ENCODE peak calls at places on chromosomes 13 and 19, in nine cellular contexts. N is activated CD4-positive, alpha-beta memory T cell treated with anti-CD3 and anti-CD28 coated beads, Interleukin-2, amount 10 ng/mL, durations not matched to agents 7 days and 5 days; Z is activated effector memory CD4-positive, alpha-beta T cell treated with anti-CD3 and anti-CD28 coated beads, Interleukin-2, amount 50 U/mL, for 16 hours; H is activated T-cell treated with anti-CD3 and anti-CD28 coated beads for 1 hour; B is psoas muscle; G is C1 segment of cervical spinal cord; M is GM23248; I is body of pancreas; J is glutamatergic neuron. O is an unnamed sample.

GRCh38 chr13:106376411-106377112 is 158.9 kb downstream of the EFNB2 start:
- DNase-seq in H (no peak), J (no peak), M (peak), G (no peak), Z (no peak), I (no peak), B (no peak), N (no peak), O (no peak)

GRCh38 chr19:41384351-41384750 is 8.0 kb downstream of the TMEM91 start:
- DNase-seq in J (no peak), N (no peak), G (no peak), Z (no peak), M (no peak), I (no peak), H (no peak), B (no peak), O (no peak)

GRCh38 chr19:8585894-8586750 is 8.9 kb upstream of the MYO1F start:
- DNase-seq in H (peak), I (no peak), B (no peak), Z (peak), G (no peak), J (peak), N (peak), M (peak), O (no peak)

GRCh38 chr13:113920606-113921306 is 53.1 kb downstream of the C13orf46 start:
- DNase-seq in I (no peak), J (no peak), B (no peak), H (no peak), N (no peak), G (no peak), Z (peak), M (no peak), O (no peak)

GRCh38 chr13:29587645-29588044 is 7.8 kb downstream of the SLC7A1 start:
- DNase-seq in M (peak), H (no peak), B (no peak), J (no peak), Z (no peak), N (no peak), I (no peak), G (peak), O (no peak)

GRCh38 chr13:57787058-57787791 is 155.7 kb downstream of the PCDH17 start:
- DNase-seq in J (peak), G (no peak), Z (peak), I (no peak), B (no peak), M (no peak), N (no peak), H (no peak), O (no peak)

GRCh38 chr13:27283906-27284523 is 13.4 kb downstream of the RASL11A start:
- DNase-seq in B (no peak), I (peak), Z (no peak), J (no peak), M (peak), G (peak), H (no peak), N (peak), O (peak)

GRCh38 chr19:5534787-5535586 is 32.8 kb downstream of the TINCR start:
- DNase-seq in N (no peak), I (no peak), G (no peak), H (no peak), J (peak), Z (peak), B (no peak), M (no peak), O (no peak)

GRCh38 chr13:51760592-51760991 is 43.4 kb downstream of the DHRS12 start:
- DNase-seq in I (no peak), N (no peak), J (no peak), M (no peak), B (no peak), H (no peak), G (peak), Z (no peak), O (peak)

GRCh38 chr13:99687728-99688397 is 186.6 kb downstream of the TM9SF2 start:
- DNase-seq in M (no peak), H (no peak), J (no peak), G (no peak), I (no peak), N (no peak), Z (no peak), B (no peak), O (no peak)

GRCh38 chr13:31725841-31726240 is 13.5 kb upstream of the RXFP2 start:
- DNase-seq in Z (no peak), B (no peak), G (no peak), H (no peak), N (no peak), M (no peak), I (no peak), J (no peak), O (no peak)